ENCODE peak calls at places on chromosomes 12 and 14, in eight cellular contexts. S is HCT116; T is left colon; F is stimulated activated CD4-positive, alpha-beta T cell treated with anti-CD3 and anti-CD28 coated beads, Interleukin-15, amount 100 ng/mL, for 1 hour; L is iris pigment epithelial cell; H is activated CD4-positive, alpha-beta T cell treated with anti-CD3 and anti-CD28 coated beads, Interleukin-2, amount 50 U/mL, for 1 hour; P is NAMALWA; O is NCI-H510A treated with DMSO at 0.1 percent for 48 hours. X is an unnamed sample.

GRCh38 chr12:19287302-19287701 is 152.0 kb upstream of the AEBP2 start:
- DNase-seq in L (no peak), H (no peak), P (no peak), O (no peak), S (no peak), F (no peak), T (no peak), X (no peak)

GRCh38 chr12:127052491-127053232 is 1214.3 kb upstream of the TMEM132C start:
- DNase-seq in O (no peak), L (peak; percentile 17), H (no peak), P (no peak), F (no peak), S (peak; percentile 94), T (no peak), X (no peak)

GRCh38 chr14:68145539-68145938 is 326.0 kb downstream of the RAD51B start:
- DNase-seq in H (no peak), F (no peak), T (no peak), O (no peak), S (no peak), P (no peak), L (peak; percentile 56), X (no peak)

GRCh38 chr12:118526255-118527095 is 150.1 kb downstream of the SUDS3 start:
- DNase-seq in H (no peak), F (no peak), T (no peak), S (no peak), L (no peak), O (no peak), P (no peak), X (no peak)

GRCh38 chr14:74620497-74620921 is 8.5 kb upstream of the LTBP2 start:
- DNase-seq in T (no peak), F (no peak), H (no peak), O (no peak), L (peak; percentile 97), S (peak; percentile 90), P (no peak), X (no peak)

GRCh38 chr12:50637870-50638481 is 125.9 kb upstream of the ATF1 start:
- DNase-seq in O (peak; percentile 79), S (no peak), T (no peak), P (peak; percentile 64), L (peak; percentile 63), F (no peak), H (no peak), X (no peak)

GRCh38 chr14:73242274-73242960 is 5.1 kb downstream of the PAPLN start:
- DNase-seq in L (peak; percentile 32), O (no peak), F (no peak), S (no peak), T (no peak), H (no peak), P (no peak), X (no peak)

GRCh38 chr12:122974892-122975789 is at the start of gene OGFOD2:
- DNase-seq in T (peak; percentile 91), O (peak; percentile 97), S (peak; percentile 81), P (peak; percentile 95), F (peak; percentile 88), L (peak; percentile 93), H (peak; percentile 91), X (peak; percentile 68)

GRCh38 chr12:127336416-127336815 is 930.6 kb upstream of the TMEM132C start:
- DNase-seq in O (no peak), H (no peak), S (no peak), T (no peak), F (no peak), P (no peak), L (no peak), X (no peak)

GRCh38 chr14:75427482-75428229 is at the start of gene JDP2:
- DNase-seq in F (peak; percentile 22), H (peak; percentile 40), P (peak; percentile 52), O (peak; percentile 16), T (peak; percentile 93), S (peak; percentile 22), L (peak; percentile 72), X (peak; percentile 89)

GRCh38 chr12:75684678-75685620 is 173.5 kb upstream of the KRR1 start:
- DNase-seq in S (no peak), L (peak; percentile 91), T (no peak), F (no peak), P (no peak), H (no peak), O (no peak), X (no peak)

GRCh38 chr14:76901171-76902055 is 75.2 kb downstream of the LRRC74A start:
- DNase-seq in P (no peak), O (no peak), S (no peak), T (no peak), L (no peak), H (no peak), F (no peak), X (no peak)

GRCh38 chr12:98002887-98003493 is 512.4 kb upstream of the TMPO start:
- DNase-seq in P (peak; percentile 71), F (no peak), O (peak; percentile 9), S (peak; percentile 39), L (peak; percentile 36), T (no peak), H (no peak), X (no peak)

GRCh38 chr12:113105606-113106271 is 29.8 kb downstream of the RASAL1 start:
- DNase-seq in S (no peak), T (no peak), P (no peak), O (no peak), F (no peak), L (no peak), H (no peak), X (no peak)

GRCh38 chr12:28925726-28926376 is 223.2 kb upstream of the FAR2 start:
- DNase-seq in S (no peak), L (peak; percentile 57), P (no peak), H (no peak), F (no peak), O (no peak), T (no peak), X (no peak)

GRCh38 chr12:106288510-106289195 is 13.9 kb upstream of the TCP11L2 start:
- DNase-seq in T (no peak), O (no peak), F (peak; percentile 14), L (peak; percentile 97), H (no peak), P (no peak), S (peak; percentile 76), X (no peak)

GRCh38 chr12:1422604-1423315 is 171.6 kb downstream of the FBXL14 start:
- DNase-seq in H (no peak), S (no peak), L (no peak), O (no peak), P (peak; percentile 82), T (no peak), F (no peak), X (no peak)

GRCh38 chr12:30913323-30913722 is 13.2 kb upstream of the TSPAN11 start:
- DNase-seq in F (no peak), L (no peak), T (no peak), H (no peak), P (no peak), O (no peak), S (no peak), X (no peak)

GRCh38 chr12:52323416-52324067 is 2.3 kb upstream of the KRT83 start:
- DNase-seq in F (no peak), H (no peak), P (no peak), T (no peak), O (no peak), L (no peak), S (no peak), X (peak; percentile 6)

GRCh38 chr14:52279405-52279804 is 11.9 kb downstream of the PTGDR start:
- DNase-seq in P (no peak), T (no peak), S (no peak), F (no peak), O (no peak), H (no peak), L (peak; percentile 76), X (no peak)

GRCh38 chr12:102816816-102817434 is 100.1 kb downstream of the PAH start:
- DNase-seq in H (no peak), S (peak; percentile 18), P (peak; percentile 47), F (no peak), T (no peak), O (peak; percentile 11), L (peak; percentile 46), X (no peak)

GRCh38 chr12:7486512-7486911 is 17.1 kb downstream of the CD163 start:
- DNase-seq in L (no peak), P (no peak), S (no peak), H (no peak), O (no peak), F (no peak), T (no peak), X (no peak)

GRCh38 chr12:8819676-8819980 is 2.8 kb upstream of the A2ML1 start:
- DNase-seq in L (no peak), P (no peak), F (no peak), H (no peak), T (no peak), S (no peak), O (no peak), X (no peak)

GRCh38 chr14:104355101-104355691 is 216.8 kb downstream of the KIF26A start:
- DNase-seq in S (no peak), P (no peak), F (no peak), O (no peak), L (no peak), T (peak; percentile 19), H (no peak), X (peak; percentile 15)

GRCh38 chr12:120488057-120488660 is 7.8 kb upstream of the DYNLL1 start:
- DNase-seq in L (no peak), S (no peak), T (no peak), F (no peak), P (no peak), H (no peak), O (no peak), X (no peak)

GRCh38 chr12:118603610-118604361 is 227.4 kb downstream of the SUDS3 start:
- DNase-seq in T (no peak), L (no peak), S (no peak), F (no peak), O (peak; percentile 5), P (no peak), H (no peak), X (no peak)

GRCh38 chr12:21337959-21338704 is 3.4 kb upstream of the SLCO1A2 start:
- DNase-seq in P (no peak), S (no peak), F (no peak), L (no peak), T (no peak), H (no peak), O (no peak), X (no peak)

X was measured in mesothelial cell of epicardium.